ENCODE peak calls at places on chromosomes 13 and 19, in four cellular contexts. S is PC-3, I is AG10803, O is tibial artery. A is an unnamed sample.

GRCh38 chr13:109642358-109642757 is 144.0 kb downstream of the IRS2 start:
- DNase-seq in S (no peak), O (no peak), I (no peak), A (no peak)

GRCh38 chr13:23087884-23088283 is 92.9 kb upstream of the SGCG start:
- DNase-seq in I (peak; percentile 6), O (no peak), S (peak; percentile 31), A (peak; percentile 2)

GRCh38 chr13:47135800-47136658 is 239.2 kb upstream of the HTR2A start:
- DNase-seq in S (no peak), I (no peak), O (no peak), A (no peak)

GRCh38 chr13:44373601-44374347 is at the start of gene SERP2:
- DNase-seq in S (no peak), I (peak; percentile 11), O (no peak), A (peak; percentile 32)

GRCh38 chr13:37608750-37609339 is 10.3 kb upstream of the POSTN start:
- DNase-seq in O (no peak), I (no peak), S (peak; percentile 10), A (peak; percentile 26)

GRCh38 chr13:62293081-62293480 is 877.4 kb upstream of the PCDH20 start:
- DNase-seq in I (no peak), S (peak; percentile 46), O (no peak), A (peak; percentile 10)

GRCh38 chr19:29680447-29680846 is 15.2 kb downstream of the PLEKHF1 start:
- DNase-seq in I (no peak), S (no peak), O (no peak), A (no peak)

GRCh38 chr19:461664-462551 is 1.1 kb upstream of the SHC2 start:
- DNase-seq in O (no peak), I (no peak), S (peak; percentile 31), A (no peak)

GRCh38 chr19:53849237-53849676 is 18.4 kb upstream of the MYADM start:
- DNase-seq in O (no peak), S (peak; percentile 49), I (peak; percentile 92), A (peak; percentile 36)

GRCh38 chr13:106118050-106118449 is 417.4 kb downstream of the EFNB2 start:
- DNase-seq in O (no peak), I (no peak), S (no peak), A (no peak)

GRCh38 chr19:55703790-55704215 is 28.8 kb downstream of the EPN1 start:
- DNase-seq in S (no peak), I (peak; percentile 9), O (peak; percentile 65), A (peak; percentile 11)

GRCh38 chr19:49020931-49021895 is 2.9 kb downstream of the CGB3 start:
- DNase-seq in I (peak; percentile 39), S (peak; percentile 26), O (no peak), A (no peak)

GRCh38 chr13:91809161-91809560 is 410.7 kb downstream of the GPC5 start:
- DNase-seq in I (no peak), O (no peak), S (no peak), A (no peak)

GRCh38 chr13:112972867-112973576 is 4.0 kb downstream of the MCF2L start:
- DNase-seq in S (no peak), I (no peak), O (peak; percentile 55), A (no peak)

GRCh38 chr19:54653181-54653809 is 9.5 kb upstream of the LILRB4 start:
- DNase-seq in O (no peak), S (peak; percentile 56), I (peak; percentile 10), A (peak; percentile 3)

GRCh38 chr13:39048806-39049205 is 10.6 kb downstream of the NHLRC3 start:
- DNase-seq in O (no peak), I (no peak), S (no peak), A (no peak)

GRCh38 chr13:39049274-39049673 is 11.0 kb downstream of the NHLRC3 start:
- DNase-seq in O (no peak), S (no peak), I (no peak), A (no peak)

GRCh38 chr13:39051157-39051556 is 12.9 kb downstream of the NHLRC3 start:
- DNase-seq in O (no peak), I (peak; percentile 55), S (peak; percentile 52), A (peak; percentile 59)

GRCh38 chr13:39044536-39044935 is 6.3 kb downstream of the NHLRC3 start:
- DNase-seq in S (no peak), O (no peak), I (no peak), A (no peak)

GRCh38 chr13:39047560-39047959 is 9.3 kb downstream of the NHLRC3 start:
- DNase-seq in O (no peak), I (no peak), S (peak; percentile 35), A (no peak)
- TF ChIP-seq CTCF in O (no peak), I (no peak), S (peak; percentile 26), A (peak; percentile 21)

DNA sequence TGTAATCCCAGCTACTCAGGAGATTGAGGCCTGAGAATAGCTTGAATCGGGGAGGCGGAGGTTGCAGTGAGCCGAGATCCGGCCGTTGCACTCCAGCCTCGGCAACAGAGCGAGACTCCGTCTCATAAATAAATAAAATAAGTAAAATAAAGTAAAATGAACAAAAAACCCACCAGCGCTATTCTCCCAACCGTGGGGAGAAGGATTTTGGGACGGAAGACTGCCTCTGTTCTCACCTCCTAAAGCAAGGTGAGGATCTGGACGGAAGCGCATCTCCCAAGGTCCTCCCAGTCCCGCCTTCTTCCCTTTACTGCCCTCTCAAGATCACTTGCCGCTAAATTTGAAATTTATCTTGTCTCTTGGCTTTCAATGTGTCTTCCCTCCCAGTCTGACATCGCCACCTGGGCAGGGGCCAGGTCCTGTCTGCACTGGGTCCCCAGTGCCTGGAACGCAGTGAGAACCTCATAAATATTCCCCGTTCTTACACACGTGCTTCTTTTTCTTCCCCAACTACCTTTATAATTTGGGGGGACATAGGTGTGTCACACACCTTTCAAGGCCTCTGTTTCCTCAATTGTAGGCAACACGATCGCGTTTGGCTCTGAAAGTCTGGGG is 1.2 kb upstream of the DNAJB1 start:
- DNase-seq in I (no peak), O (no peak), S (no peak), A (no peak)
- H3K4me3 ChIP-seq in I (no peak overlapping the region), O (no peak overlapping the region), S (peak overlapping the region; percentile 2), A (no peak overlapping the region)

GRCh38 chr19:45038931-45039893 is at the start of gene CLASRP:
- DNase-seq in S (peak; percentile 82), O (peak; percentile 95), I (peak; percentile 87), A (peak; percentile 90)
- TF ChIP-seq CTCF in S (no peak), O (no peak), I (no peak), A (no peak)

GRCh38 chr19:41371541-41371940 is 4.8 kb upstream of the TMEM91 start:
- DNase-seq in S (no peak), I (no peak), O (no peak), A (no peak)

GRCh38 chr19:41376241-41376997 is at the start of gene TMEM91:
- DNase-seq in O (peak; percentile 76), I (no peak), S (no peak), A (no peak)

GRCh38 chr19:41377977-41378707 is 1.8 kb downstream of the TMEM91 start:
- DNase-seq in O (no peak), S (no peak), I (no peak), A (no peak)

GRCh38 chr19:41373993-41374392 is 2.3 kb upstream of the TMEM91 start:
- DNase-seq in S (no peak), I (peak; percentile 91), O (peak; percentile 90), A (peak; percentile 96)

GRCh38 chr19:41376998-41377365 is 649 bp downstream of the TMEM91 start:
- DNase-seq in O (no peak), S (no peak), I (no peak), A (no peak)
- H3K4me3 ChIP-seq in O (peak overlapping the region; percentile 61), S (no peak overlapping the region), I (peak overlapping the region; percentile 60), A (peak overlapping the region; percentile 52)

GRCh38 chr19:35848919-35849505 is 3.3 kb downstream of the NPHS1 start:
- DNase-seq in I (no peak), O (no peak), S (no peak), A (no peak)

GRCh38 chr19:35853038-35853756 is 893 bp upstream of the NPHS1 start:
- DNase-seq in S (no peak), I (no peak), O (no peak), A (no peak)

GRCh38 chr19:35848486-35848885 is 3.8 kb downstream of the NPHS1 start:
- DNase-seq in S (no peak), O (no peak), I (no peak), A (no peak)

GRCh38 chr19:35852029-35852780 is at the start of gene NPHS1:
- DNase-seq in S (no peak), O (no peak), I (no peak), A (no peak)

DNA sequence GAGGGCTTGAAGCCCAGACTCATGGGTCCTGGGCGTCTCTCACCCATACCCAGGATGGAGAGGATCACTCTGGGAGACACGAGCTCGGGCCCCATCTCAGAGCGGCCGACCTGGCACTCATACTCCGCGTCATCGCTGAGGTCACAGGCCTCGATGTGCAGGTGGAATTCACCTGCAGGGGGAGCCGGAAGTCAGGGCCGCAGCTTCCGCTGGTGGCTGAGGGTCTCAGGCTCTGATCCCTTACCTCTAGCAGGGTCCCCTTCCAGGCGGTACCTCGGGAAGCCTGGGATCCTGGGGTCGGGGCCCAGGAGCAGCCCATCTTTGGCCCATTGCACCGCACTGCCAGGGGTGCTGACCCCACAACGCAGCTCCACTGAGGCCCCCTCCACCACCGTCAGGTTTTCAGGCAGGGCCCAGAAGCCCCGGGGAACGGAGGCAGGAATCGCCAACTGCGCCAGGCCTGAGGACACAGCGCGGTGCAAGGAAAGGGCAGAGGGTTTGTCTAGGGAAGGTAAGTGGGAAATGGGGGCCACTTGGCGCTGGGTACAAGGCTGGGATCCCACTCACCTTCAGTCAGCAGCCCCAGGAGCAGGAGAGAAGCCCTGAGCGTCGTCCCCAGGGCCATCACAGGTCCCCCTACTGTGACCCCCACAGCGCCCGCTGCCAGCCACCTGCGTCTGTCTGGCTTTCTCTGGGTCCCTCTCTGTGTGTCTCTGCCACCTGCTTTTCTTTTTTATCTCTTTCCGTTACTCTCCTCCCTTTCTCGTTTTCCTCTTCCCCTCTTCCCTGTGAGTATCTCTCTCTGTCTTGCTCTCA is 883 bp downstream of the NPHS1 start:
- DNase-seq in I (no peak), O (no peak), S (no peak), A (no peak)
- TF ChIP-seq CTCF in I (no peak), O (no peak), S (no peak), A (no peak)

GRCh38 chr13:73074101-73074500 is 15.3 kb downstream of the KLF5 start:
- DNase-seq in I (no peak), O (no peak), S (no peak), A (no peak)
- H3K4me3 ChIP-seq in I (no peak overlapping the region), O (no peak overlapping the region), S (no peak overlapping the region), A (no peak overlapping the region)

GRCh38 chr13:75417006-75417384 is 65.0 kb downstream of the TBC1D4 start:
- DNase-seq in I (no peak), S (peak; percentile 23), O (no peak), A (no peak)
- TF ChIP-seq CTCF in I (no peak), S (no peak), O (no peak), A (no peak)

GRCh38 chr19:39156230-39156890 is 30.8 kb downstream of the PAK4 start:
- DNase-seq in S (peak; percentile 25), O (no peak), I (peak; percentile 8), A (peak; percentile 18)
- H3K4me3 ChIP-seq in S (no peak overlapping the region), O (no peak overlapping the region), I (peak overlapping the region; percentile 27), A (peak overlapping the region; percentile 17)

A was measured in astrocyte of the spinal cord.